ENCODE peak calls at places on chromosomes 11 and 22, in five cellular contexts. W is A549, Y is H1, U is GM12878, S is HepG2. R is an unnamed sample.

GRCh38 chr11:8988329-8989234 is 15.2 kb downstream of the NRIP3 start:
- DNase-seq in W (no peak), Y (no peak), U (no peak), S (no peak), R (peak; percentile 93)

GRCh38 chr11:12318791-12319733 is 58.3 kb upstream of the PARVA start:
- DNase-seq in W (no peak), Y (no peak), U (no peak), S (no peak), R (no peak)

GRCh38 chr22:20090730-20091240 is 10.7 kb downstream of the DGCR8 start:
- DNase-seq in W (no peak), Y (no peak), U (no peak), S (no peak), R (no peak)

GRCh38 chr11:64407221-64407620 is 48.3 kb downstream of the RPS6KA4 start:
- DNase-seq in W (no peak), Y (no peak), U (no peak), S (no peak), R (no peak)

GRCh38 chr22:26549902-26550497 is 37.7 kb upstream of the TFIP11 start:
- DNase-seq in W (no peak), Y (no peak), U (no peak), S (peak; percentile 3), R (no peak)

GRCh38 chr11:119303227-119303718 is 13.7 kb downstream of the MCAM start:
- DNase-seq in W (no peak), Y (no peak), U (no peak), S (no peak), R (no peak)

GRCh38 chr11:80616070-80616800 is 1175.4 kb upstream of the TENM4 start:
- DNase-seq in W (no peak), Y (no peak), U (no peak), S (no peak), R (no peak)

GRCh38 chr11:2399488-2400068 is 972 bp upstream of the TSSC4 start:
- DNase-seq in W (peak; percentile 31), Y (peak; percentile 62), U (no peak), S (no peak), R (no peak)

GRCh38 chr11:37142591-37142990 is 544.6 kb upstream of the RAG2 start:
- DNase-seq in W (no peak), Y (no peak), U (no peak), S (no peak), R (no peak)

GRCh38 chr11:57474017-57474750 is 13.9 kb downstream of the RTN4RL2 start:
- DNase-seq in W (no peak), Y (no peak), U (peak; percentile 53), S (no peak), R (peak; percentile 34)

GRCh38 chr11:30821438-30821965 is 235.3 kb upstream of the MPPED2 start:
- DNase-seq in W (no peak), Y (no peak), U (no peak), S (no peak), R (no peak)

GRCh38 chr11:64466115-64466718 is 107.3 kb downstream of the RPS6KA4 start:
- DNase-seq in W (no peak), Y (no peak), U (no peak), S (no peak), R (no peak)

GRCh38 chr11:98307827-98308491 is 712.8 kb upstream of the CNTN5 start:
- DNase-seq in W (no peak), Y (no peak), U (no peak), S (no peak), R (peak; percentile 25)

GRCh38 chr11:115447273-115447864 is 56.8 kb downstream of the CADM1 start:
- DNase-seq in W (no peak), Y (no peak), U (no peak), S (no peak), R (no peak)

GRCh38 chr22:45772726-45773125 is 101.1 kb downstream of the ATXN10 start:
- DNase-seq in W (no peak), Y (no peak), U (peak; percentile 45), S (no peak), R (no peak)

GRCh38 chr22:38697055-38697980 is 3.4 kb downstream of the JOSD1 start:
- DNase-seq in W (no peak), Y (no peak), U (no peak), S (peak; percentile 64), R (no peak)

GRCh38 chr11:34316347-34317037 is 41.3 kb downstream of the ABTB2 start:
- DNase-seq in W (no peak), Y (no peak), U (no peak), S (no peak), R (no peak)

GRCh38 chr11:34315006-34315793 is 42.6 kb downstream of the ABTB2 start:
- DNase-seq in W (no peak), Y (no peak), U (no peak), S (no peak), R (no peak)

GRCh38 chr11:34317038-34317360 is 40.8 kb downstream of the ABTB2 start:
- DNase-seq in W (no peak), Y (no peak), U (no peak), S (peak; percentile 50), R (no peak)

GRCh38 chr11:34317666-34318065 is 40.1 kb downstream of the ABTB2 start:
- DNase-seq in W (no peak), Y (no peak), U (no peak), S (no peak), R (no peak)

DNA sequence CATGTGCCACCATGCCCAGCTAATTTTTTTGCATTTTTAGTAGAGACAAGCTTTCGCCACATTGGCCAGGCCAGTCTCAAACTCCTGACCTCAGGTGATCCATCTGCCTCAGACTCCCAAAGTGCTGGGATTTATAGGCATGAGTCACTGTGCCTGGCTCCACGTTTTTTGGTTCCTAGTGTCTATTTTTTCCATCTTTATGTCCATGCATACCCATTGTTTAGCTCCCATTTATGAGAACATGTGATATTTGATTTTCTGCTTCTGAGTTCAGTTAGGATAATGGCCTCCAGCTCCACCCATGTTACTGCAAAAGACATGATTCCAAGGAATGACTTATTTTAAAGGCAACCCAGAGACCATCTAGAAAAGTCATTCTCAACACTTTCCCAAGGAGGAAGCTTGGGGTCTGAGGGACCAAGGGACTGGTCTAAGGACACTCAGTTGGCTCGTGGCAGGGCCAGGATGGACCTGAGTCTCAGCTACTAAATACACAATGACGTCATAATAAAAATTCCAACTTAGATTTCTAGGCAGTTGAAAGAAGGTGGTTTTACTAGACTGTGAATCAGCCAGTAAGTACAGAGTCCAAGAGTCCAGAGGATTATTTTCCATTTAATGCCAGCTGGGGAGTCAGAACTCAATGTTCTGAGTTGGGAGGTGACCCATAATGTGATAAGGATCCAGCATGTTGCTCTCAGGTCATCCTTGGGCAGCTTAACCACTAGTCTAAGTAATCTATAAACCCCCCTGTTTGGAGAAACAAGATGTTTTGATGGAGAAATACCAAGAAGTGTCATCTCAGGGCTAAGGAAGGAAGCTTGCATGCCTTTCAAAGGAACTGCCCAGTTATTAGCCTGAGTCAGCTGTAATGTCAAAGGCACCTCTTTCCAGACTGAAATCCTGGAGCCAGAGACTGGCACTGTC is 39.4 kb downstream of the ABTB2 start:
- DNase-seq in W (peak; percentile 69), Y (no peak), U (no peak), S (peak; percentile 72), R (no peak)
- TF ChIP-seq HDAC2 in W (no peak), Y (no peak), U (no peak), S (no peak), R (no peak)

DNA sequence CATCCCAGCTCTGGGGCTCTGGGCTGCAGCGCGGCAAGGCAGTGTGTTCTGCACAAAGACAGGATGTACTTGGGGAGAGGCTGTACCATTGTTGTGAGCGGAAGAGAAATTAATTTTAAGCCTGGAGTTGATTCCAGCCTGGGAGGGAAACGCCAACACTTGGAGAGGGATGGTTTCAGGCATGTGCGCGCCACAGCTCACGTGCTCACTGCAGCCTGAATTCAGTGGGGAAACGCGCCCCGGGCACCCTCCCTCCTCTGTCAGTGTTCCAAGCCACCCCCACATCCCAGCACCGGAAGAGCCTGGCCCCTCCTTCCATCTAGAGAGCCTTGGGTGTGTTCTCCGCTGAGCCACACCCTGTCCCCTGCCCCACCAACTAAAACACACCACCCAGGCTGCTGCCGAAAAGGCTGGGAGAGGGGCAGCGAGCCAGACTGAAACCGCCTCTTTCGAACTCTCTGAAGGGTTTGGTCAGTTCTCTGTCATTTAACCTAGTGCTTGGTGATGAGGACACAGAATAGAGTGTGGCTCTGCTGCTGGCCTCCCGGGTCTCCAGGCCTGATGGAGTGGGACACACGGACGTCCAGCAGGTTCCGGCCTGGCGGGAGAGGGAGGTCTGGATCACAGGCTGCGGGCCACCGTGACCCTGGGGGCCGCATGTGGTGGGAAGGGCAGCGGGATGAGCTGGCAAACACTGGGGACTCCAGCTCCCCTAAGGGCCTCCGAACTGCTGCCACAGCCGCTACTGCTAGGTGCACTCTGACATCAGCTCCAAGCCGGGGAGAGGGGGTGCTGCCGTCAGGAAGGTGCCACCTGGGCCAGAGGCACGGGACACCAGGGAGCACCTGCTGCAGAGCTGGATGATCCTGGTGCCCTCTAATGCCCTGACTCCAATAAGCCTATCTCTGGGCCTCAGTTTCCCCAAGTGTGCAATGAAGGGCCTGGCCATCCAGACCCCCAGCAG is 230.8 kb downstream of the CTTN start:
- DNase-seq in W (no peak), Y (no peak), U (no peak), S (no peak), R (peak; percentile 31)
- TF ChIP-seq HDAC2 in W (no peak), Y (no peak), U (no peak), S (no peak), R (no peak)

GRCh38 chr22:23058481-23059336 is 11.6 kb upstream of the GNAZ start:
- DNase-seq in W (no peak), Y (no peak), U (no peak), S (no peak), R (no peak)

GRCh38 chr22:23054531-23055257 is 15.6 kb upstream of the GNAZ start:
- DNase-seq in W (no peak), Y (peak; percentile 36), U (peak; percentile 55), S (no peak), R (peak; percentile 55)

GRCh38 chr22:23058063-23058462 is 12.3 kb upstream of the GNAZ start:
- DNase-seq in W (no peak), Y (peak; percentile 41), U (no peak), S (no peak), R (peak; percentile 53)

GRCh38 chr22:23055448-23056179 is 14.7 kb upstream of the GNAZ start:
- DNase-seq in W (no peak), Y (peak; percentile 10), U (no peak), S (no peak), R (peak; percentile 58)

DNA sequence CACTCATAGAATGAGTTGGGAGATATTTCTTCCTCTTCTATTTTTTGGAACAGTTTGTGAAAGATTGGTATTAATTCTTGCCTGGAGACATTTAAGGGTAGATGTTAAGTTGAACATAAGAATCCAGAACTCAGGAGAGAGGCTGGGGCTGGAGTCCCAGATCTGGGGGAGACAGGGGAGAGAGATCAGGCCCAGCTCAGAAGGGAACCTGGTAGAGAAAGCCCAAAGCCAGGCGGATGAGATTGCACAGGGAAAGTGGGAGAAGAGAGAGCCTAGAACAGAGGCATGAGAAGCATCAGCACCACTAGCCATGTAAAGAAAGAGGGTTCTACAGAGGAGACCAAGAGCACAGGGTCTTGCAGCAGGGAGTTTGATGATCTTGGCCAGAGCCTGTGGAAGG is 13.0 kb upstream of the GNAZ start:
- DNase-seq in W (no peak), Y (no peak), U (no peak), S (no peak), R (no peak)
- TF ChIP-seq HDAC2 in W (no peak), Y (no peak), U (no peak), S (no peak), R (no peak)

GRCh38 chr22:24553597-24554315 is 1.2 kb downstream of the GUCD1 start:
- DNase-seq in W (no peak), Y (no peak), U (no peak), S (peak; percentile 25), R (no peak)
- TF ChIP-seq HDAC2 in W (no peak), Y (no peak), U (no peak), S (no peak), R (no peak)